ENCODE peak calls at places on chromosomes 4 and X, in nine cellular contexts. N is tibial artery, B is mammary epithelial cell, M is fibroblast of mammary gland, Y is cardiac muscle cell, L is MG63, W is skeletal muscle cell, K is GM23338, J is neural progenitor cell. P is an unnamed sample.

GRCh38 chr4:16032871-16033505 is 50.8 kb downstream of the PROM1 start:
- DNase-seq in N (no peak), B (no peak), M (no peak), Y (no peak), L (no peak), W (no peak), K (peak; percentile 62), J (peak; percentile 69), P (no peak)

GRCh38 chrX:57453901-57454300 is 137.9 kb upstream of the ZXDB start:
- DNase-seq in N (no peak), B (peak; percentile 13), M (peak; percentile 13), Y (peak; percentile 17), L (no peak), W (no peak), K (peak; percentile 54), J (peak; percentile 47), P (no peak)

GRCh38 chr4:152687974-152688599 is 8.3 kb upstream of the TMEM154 start:
- DNase-seq in N (no peak), B (no peak), M (no peak), Y (peak; percentile 92), L (no peak), W (no peak), K (no peak), J (no peak), P (no peak)

GRCh38 chr4:164383187-164384181 is 370.4 kb upstream of the SMIM31 start:
- DNase-seq in N (peak; percentile 21), B (peak; percentile 22), M (peak; percentile 22), Y (peak; percentile 71), L (peak; percentile 100), W (no peak), K (peak; percentile 78), J (peak; percentile 86), P (peak; percentile 33)

GRCh38 chr4:35562831-35563230 is 681.5 kb downstream of the ARAP2 start:
- DNase-seq in N (no peak), B (no peak), M (no peak), Y (peak; percentile 61), L (no peak), W (no peak), K (no peak), J (no peak), P (no peak)

GRCh38 chr4:23717528-23718248 is 172.2 kb downstream of the PPARGC1A start:
- DNase-seq in N (no peak), B (peak; percentile 1), M (peak; percentile 42), Y (peak; percentile 10), L (peak; percentile 7), W (no peak), K (peak; percentile 60), J (no peak), P (peak; percentile 15)

GRCh38 chrX:43573441-43574015 is 82.6 kb upstream of the MAOA start:
- DNase-seq in N (no peak), B (no peak), M (no peak), Y (no peak), L (no peak), W (no peak), K (no peak), J (no peak), P (no peak)

GRCh38 chr4:87543835-87544461 is 14.8 kb upstream of the SPARCL1 start:
- DNase-seq in N (peak; percentile 35), B (peak; percentile 49), M (peak; percentile 78), Y (peak; percentile 45), L (peak; percentile 22), W (peak; percentile 37), K (peak; percentile 83), J (peak; percentile 64), P (peak; percentile 59)

GRCh38 chr4:2792711-2793577 is at the start of gene SH3BP2:
- DNase-seq in N (peak; percentile 76), B (peak; percentile 21), M (no peak), Y (peak; percentile 85), L (peak; percentile 82), W (no peak), K (peak; percentile 90), J (peak; percentile 88), P (no peak)

GRCh38 chr4:73222466-73223257 is 35.9 kb downstream of the ANKRD17 start:
- DNase-seq in N (peak; percentile 58), B (peak; percentile 90), M (peak; percentile 95), Y (peak; percentile 82), L (peak; percentile 68), W (peak; percentile 91), K (peak; percentile 71), J (peak; percentile 60), P (peak; percentile 93)

GRCh38 chr4:73224886-73225285 is 33.7 kb downstream of the ANKRD17 start:
- DNase-seq in N (no peak), B (no peak), M (no peak), Y (no peak), L (no peak), W (no peak), K (peak; percentile 55), J (no peak), P (no peak)

GRCh38 chr4:73223258-73223651 is 35.3 kb downstream of the ANKRD17 start:
- DNase-seq in N (no peak), B (no peak), M (no peak), Y (no peak), L (no peak), W (no peak), K (no peak), J (no peak), P (no peak)

GRCh38 chr4:73220815-73221214 is 37.8 kb downstream of the ANKRD17 start:
- DNase-seq in N (no peak), B (no peak), M (no peak), Y (no peak), L (no peak), W (no peak), K (no peak), J (no peak), P (no peak)

DNA sequence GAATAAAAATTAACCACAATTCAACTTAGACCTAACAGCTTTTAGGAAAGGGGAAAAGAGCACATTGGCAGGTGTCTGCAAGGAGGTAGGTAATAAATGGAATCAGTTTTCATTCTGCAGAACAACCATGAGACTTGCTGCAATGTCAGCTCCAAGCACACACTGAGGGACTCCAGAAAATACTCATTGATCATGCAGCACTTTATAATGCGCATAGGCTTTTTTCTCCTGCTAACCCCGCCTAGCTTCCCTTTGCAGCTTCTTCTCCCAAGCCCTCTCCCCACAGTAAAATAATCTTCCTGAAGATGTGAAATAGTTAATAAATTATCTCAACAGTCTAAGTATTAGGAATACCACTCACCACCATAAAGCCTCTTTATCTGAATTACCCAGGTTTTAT is 36.9 kb downstream of the ANKRD17 start:
- DNase-seq in N (no peak), B (no peak), M (no peak), Y (no peak), L (no peak), W (no peak), K (peak; percentile 51), J (no peak), P (no peak)
- H3K4me3 ChIP-seq in N (no peak overlapping the region), B (peak overlapping the region; percentile 86), M (peak overlapping the region; percentile 74), Y (peak overlapping the region; percentile 32), L (peak overlapping the region; percentile 63), W (peak overlapping the region; percentile 61), K (peak overlapping the region; percentile 18), J (no peak overlapping the region), P (peak overlapping the region; percentile 70)

DNA sequence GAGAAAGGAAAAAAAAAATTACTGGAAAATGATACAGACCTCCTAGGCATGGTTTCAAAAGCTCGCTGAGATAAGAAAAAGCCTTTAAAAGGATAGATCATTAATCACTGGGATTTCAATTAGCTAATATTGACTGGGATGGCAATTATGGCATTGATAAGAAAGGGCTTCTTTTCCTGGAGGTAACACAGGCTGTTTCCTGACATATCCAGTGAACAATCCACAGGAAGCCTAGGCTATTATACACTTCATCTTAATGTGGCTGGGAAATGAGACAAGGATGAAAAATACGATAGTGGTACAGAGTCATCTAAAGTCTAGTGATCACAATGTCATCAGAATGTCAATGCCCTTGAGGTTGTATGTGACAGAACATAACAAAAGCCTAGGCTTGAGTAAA is 1579.3 kb downstream of the C4orf33 start:
- DNase-seq in N (no peak), B (no peak), M (no peak), Y (no peak), L (no peak), W (no peak), K (no peak), J (no peak), P (no peak)
- H3K4me3 ChIP-seq in N (no peak overlapping the region), B (no peak overlapping the region), M (no peak overlapping the region), Y (no peak overlapping the region), L (no peak overlapping the region), W (no peak overlapping the region), K (no peak overlapping the region), J (no peak overlapping the region), P (no peak overlapping the region)

GRCh38 chrX:69613946-69614345 is 2.0 kb upstream of the EDA start:
- DNase-seq in N (no peak), B (no peak), M (no peak), Y (no peak), L (no peak), W (no peak), K (no peak), J (no peak), P (no peak)

GRCh38 chrX:69616520-69617203 is 749 bp downstream of the EDA start:
- DNase-seq in N (peak; percentile 20), B (no peak), M (no peak), Y (peak; percentile 16), L (peak; percentile 0), W (no peak), K (peak; percentile 21), J (peak; percentile 46), P (no peak)

GRCh38 chrX:69615323-69615722 is 590 bp upstream of the EDA start:
- DNase-seq in N (no peak), B (no peak), M (no peak), Y (no peak), L (no peak), W (no peak), K (peak; percentile 76), J (peak; percentile 72), P (no peak)

GRCh38 chrX:69615779-69616519 is at the start of gene EDA:
- DNase-seq in N (peak; percentile 77), B (peak; percentile 64), M (peak; percentile 70), Y (peak; percentile 91), L (peak; percentile 77), W (peak; percentile 36), K (peak; percentile 91), J (peak; percentile 97), P (peak; percentile 43)

DNA sequence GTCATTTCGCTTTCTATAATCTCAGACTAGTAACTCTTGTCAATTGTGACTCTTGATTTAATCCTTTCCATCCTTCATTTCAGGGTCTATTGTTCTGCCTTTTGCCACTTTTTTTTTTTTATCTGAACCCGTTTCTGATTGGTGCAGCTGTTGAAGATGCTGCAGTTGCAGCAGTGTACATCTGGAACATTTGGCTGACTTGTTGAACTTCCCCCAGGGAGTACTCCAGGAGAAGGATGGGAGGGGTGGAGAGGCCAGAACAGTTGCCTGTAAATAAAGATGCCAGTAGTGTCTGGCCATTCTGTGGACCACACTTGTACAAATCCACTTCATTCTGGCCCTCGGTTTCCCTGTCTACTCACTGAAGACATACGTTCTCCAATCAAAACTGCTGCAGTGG is 1.0 kb upstream of the EDA start:
- DNase-seq in N (no peak), B (no peak), M (peak; percentile 49), Y (no peak), L (no peak), W (no peak), K (no peak), J (no peak), P (no peak)
- H3K4me3 ChIP-seq in N (no peak overlapping the region), B (no peak overlapping the region), M (no peak overlapping the region), Y (no peak overlapping the region), L (no peak overlapping the region), W (no peak overlapping the region), K (peak overlapping the region; percentile 46), J (peak overlapping the region; percentile 32), P (no peak overlapping the region)

DNA sequence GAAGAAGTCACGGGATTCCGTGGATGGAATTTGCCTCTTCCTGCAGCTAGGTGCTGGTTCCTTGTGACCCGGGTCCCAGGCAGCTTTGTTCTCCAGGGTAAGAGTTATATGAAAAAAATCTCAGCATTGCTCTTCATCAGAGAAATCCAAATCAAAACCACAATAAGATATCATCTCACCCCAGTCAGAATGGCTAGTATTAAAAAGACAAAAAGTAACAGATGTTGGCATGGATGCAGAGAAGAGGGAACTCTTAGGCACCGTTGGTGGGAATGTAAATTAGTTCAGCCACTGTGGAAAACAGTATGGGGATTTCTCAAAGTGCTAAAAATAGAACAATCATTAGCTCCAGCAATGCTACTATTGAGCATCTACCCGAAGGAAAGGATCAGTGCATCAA is 61.5 kb downstream of the SORCS2 start:
- DNase-seq in N (no peak), B (no peak), M (no peak), Y (no peak), L (no peak), W (no peak), K (no peak), J (no peak), P (no peak)
- H3K4me3 ChIP-seq in N (no peak overlapping the region), B (no peak overlapping the region), M (no peak overlapping the region), Y (no peak overlapping the region), L (no peak overlapping the region), W (no peak overlapping the region), K (no peak overlapping the region), J (no peak overlapping the region), P (no peak overlapping the region)